ENCODE peak calls at places on chromosomes 7 and 10, in nine cellular contexts. L, C, E, F, G, B, D, W and V are unnamed samples.

GRCh38 chr7:106959753-106960152 is 84.8 kb upstream of the PRKAR2B start:
- DNase-seq in B (no peak), D (no peak), E (no peak), F (no peak), C (no peak), W (no peak), G (no peak), L (peak; percentile 11), V (no peak)

GRCh38 chr7:99261646-99262045 is 11.0 kb upstream of the MYH16 start:
- DNase-seq in F (no peak), C (no peak), E (no peak), G (no peak), W (no peak), L (no peak), B (no peak), D (no peak), V (no peak)

GRCh38 chr10:26573674-26574073 is 123.8 kb upstream of the PDSS1 start:
- DNase-seq in E (no peak), L (no peak), G (no peak), C (no peak), B (no peak), F (no peak), W (no peak), D (no peak), V (no peak)

GRCh38 chr7:74289660-74290589 is 718 bp downstream of the CLIP2 start:
- DNase-seq in E (no peak), W (no peak), B (peak; percentile 44), C (no peak), G (no peak), D (peak; percentile 19), L (no peak), F (no peak), V (peak; percentile 62)

GRCh38 chr7:88546808-88547207 is 212.7 kb upstream of the ZNF804B start:
- DNase-seq in G (peak; percentile 25), B (no peak), L (peak; percentile 17), W (peak; percentile 39), E (peak; percentile 10), F (no peak), C (peak; percentile 41), D (no peak), V (no peak)

GRCh38 chr10:30581779-30582380 is 47.7 kb downstream of the LYZL2 start:
- DNase-seq in F (no peak), W (peak; percentile 61), L (peak; percentile 40), B (peak; percentile 23), E (no peak), G (peak; percentile 77), D (no peak), C (peak; percentile 48), V (peak; percentile 3)

GRCh38 chr10:19412531-19412930 is 363.9 kb downstream of the MALRD1 start:
- DNase-seq in W (peak; percentile 49), F (no peak), D (no peak), C (peak; percentile 7), G (peak; percentile 77), E (peak; percentile 31), L (peak; percentile 3), B (no peak), V (no peak)

GRCh38 chr10:103635580-103635979 is 142.1 kb downstream of the NEURL1 start:
- DNase-seq in W (no peak), L (no peak), E (no peak), D (no peak), G (no peak), F (no peak), C (no peak), B (no peak), V (no peak)

GRCh38 chr10:96334888-96335526 is 23.8 kb downstream of the OPALIN start:
- DNase-seq in E (peak; percentile 14), W (peak; percentile 42), F (no peak), C (peak; percentile 62), G (peak; percentile 71), L (peak; percentile 38), D (no peak), B (peak; percentile 3), V (no peak)

GRCh38 chr10:126468876-126469643 is 80.8 kb upstream of the ADAM12 start:
- DNase-seq in E (no peak), W (peak; percentile 29), B (no peak), F (no peak), G (peak; percentile 93), D (peak; percentile 21), L (no peak), C (no peak), V (no peak)

GRCh38 chr7:50382455-50382854 is 67.7 kb downstream of the FIGNL1 start:
- DNase-seq in C (no peak), L (no peak), F (no peak), W (no peak), D (no peak), E (no peak), B (no peak), G (no peak), V (no peak)

GRCh38 chr7:101913876-101914275 is 96.5 kb downstream of the CUX1 start:
- DNase-seq in D (no peak), W (peak; percentile 44), E (no peak), L (no peak), C (no peak), B (no peak), G (peak; percentile 56), F (no peak), V (no peak)

GRCh38 chr7:28263622-28264266 is 83.1 kb upstream of the JAZF1 start:
- DNase-seq in G (no peak), E (no peak), W (no peak), B (no peak), L (no peak), D (no peak), C (no peak), F (no peak), V (no peak)

GRCh38 chr10:56881218-56881617 is 520.2 kb upstream of the ZWINT start:
- DNase-seq in L (no peak), F (no peak), C (no peak), B (no peak), W (no peak), G (no peak), E (no peak), D (no peak), V (no peak)

GRCh38 chr7:28354601-28355062 is 57.7 kb upstream of the CREB5 start:
- DNase-seq in E (no peak), F (no peak), W (peak; percentile 100), G (peak; percentile 69), C (no peak), D (no peak), L (peak; percentile 43), B (no peak), V (no peak)

GRCh38 chr7:101779267-101779666 is 38.2 kb upstream of the CUX1 start:
- DNase-seq in D (no peak), C (no peak), G (no peak), E (no peak), F (no peak), W (no peak), B (no peak), L (no peak), V (no peak)

GRCh38 chr10:113961261-113961938 is 82.3 kb upstream of the ADRB1 start:
- DNase-seq in E (no peak), L (no peak), F (no peak), B (peak; percentile 74), D (peak; percentile 56), G (no peak), C (no peak), W (no peak), V (peak; percentile 54)

GRCh38 chr7:18221377-18222290 is 194.0 kb upstream of the PRPS1L1 start:
- DNase-seq in E (no peak), W (peak; percentile 14), D (no peak), L (no peak), C (no peak), F (no peak), B (no peak), G (peak; percentile 52), V (no peak)

GRCh38 chr10:119253433-119254174 is 46.2 kb downstream of the GRK5 start:
- DNase-seq in B (no peak), G (peak; percentile 97), C (peak; percentile 49), L (peak; percentile 12), E (no peak), D (no peak), W (peak; percentile 95), F (peak; percentile 47), V (no peak)

GRCh38 chr10:60806951-60807350 is 28.7 kb downstream of the CDK1 start:
- DNase-seq in L (no peak), E (no peak), F (no peak), W (no peak), D (no peak), G (no peak), B (no peak), C (no peak), V (no peak)

GRCh38 chr10:70234668-70235447 is 1.6 kb upstream of the PPA1 start:
- DNase-seq in G (peak; percentile 90), D (no peak), W (peak; percentile 97), L (no peak), C (no peak), F (no peak), E (no peak), B (no peak), V (no peak)

GRCh38 chr7:129356176-129356575 is 78.1 kb upstream of the STRIP2 start:
- DNase-seq in C (no peak), E (no peak), G (no peak), D (no peak), L (no peak), W (no peak), F (no peak), B (no peak), V (no peak)

GRCh38 chr10:70508912-70509366 is 30.4 kb downstream of the PALD1 start:
- DNase-seq in G (no peak), F (no peak), W (no peak), B (no peak), D (no peak), L (no peak), E (no peak), C (no peak), V (no peak)

GRCh38 chr7:4020086-4020485 is 662.0 kb upstream of the FOXK1 start:
- DNase-seq in G (no peak), C (no peak), E (no peak), B (no peak), F (no peak), W (no peak), D (no peak), L (no peak), V (no peak)

GRCh38 chr7:16712916-16713315 is 40.6 kb upstream of the TSPAN13 start:
- DNase-seq in D (no peak), E (no peak), F (no peak), W (peak; percentile 79), L (no peak), G (no peak), C (no peak), B (no peak), V (no peak)

GRCh38 chr10:108775911-108776475 is 1147.3 kb downstream of the XPNPEP1 start:
- DNase-seq in C (no peak), D (no peak), E (no peak), F (no peak), B (no peak), W (peak; percentile 58), L (no peak), G (peak; percentile 79), V (no peak)

GRCh38 chr7:130084037-130084875 is 13.9 kb downstream of the KLHDC10 start:
- DNase-seq in F (no peak), C (no peak), D (no peak), E (no peak), B (no peak), W (peak; percentile 78), G (peak; percentile 43), L (no peak), V (no peak)

GRCh38 chr7:47638679-47639306 is 56.9 kb upstream of the TNS3 start:
- DNase-seq in G (peak; percentile 49), L (no peak), W (no peak), D (no peak), E (peak; percentile 91), F (no peak), C (no peak), B (no peak), V (no peak)

GRCh38 chr7:84294907-84295455 is 100.4 kb upstream of the SEMA3A start:
- DNase-seq in D (no peak), G (no peak), C (no peak), L (no peak), E (no peak), W (peak; percentile 6), F (no peak), B (no peak), V (no peak)

GRCh38 chr10:113047963-113048781 is 98.1 kb downstream of the TCF7L2 start:
- DNase-seq in L (no peak), G (no peak), E (no peak), B (no peak), C (no peak), F (no peak), W (no peak), D (no peak), V (no peak)

GRCh38 chr10:78977761-78978305 is 90.9 kb upstream of the ZMIZ1 start:
- DNase-seq in C (no peak), E (no peak), B (no peak), L (no peak), G (peak; percentile 85), W (peak; percentile 93), D (no peak), F (no peak), V (no peak)